ENCODE peak calls at places on chromosomes 2 and 18, in five cellular contexts. K is fibroblast of mammary gland; R is CD8-positive, alpha-beta T cell; D is HFF-Myc; G is fibroblast of pulmonary artery. V is an unnamed sample.

GRCh38 chr2:240300261-240300821 is 135.1 kb upstream of the GPC1 start:
- DNase-seq in K (no peak), R (no peak), D (no peak), G (no peak), V (no peak)

GRCh38 chr2:141041281-141041680 is 1089.5 kb downstream of the LRP1B start:
- DNase-seq in K (no peak), R (no peak), D (no peak), G (peak), V (no peak)

GRCh38 chr2:68328901-68329300 is 9.2 kb upstream of the CNRIP1 start:
- DNase-seq in K (no peak), R (no peak), D (no peak), G (no peak), V (no peak)

GRCh38 chr18:57110295-57110694 is 36.6 kb upstream of the BOD1L2 start:
- DNase-seq in K (no peak), R (no peak), D (no peak), G (no peak), V (no peak)

GRCh38 chr2:233145726-233146125 is 85.6 kb downstream of the INPP5D start:
- DNase-seq in K (no peak), R (no peak), D (no peak), G (no peak), V (no peak)

GRCh38 chr2:228352048-228352447 is 170.6 kb upstream of the SPHKAP start:
- DNase-seq in K (no peak), R (no peak), D (no peak), G (no peak), V (no peak)

GRCh38 chr2:198874502-198874858 is 583.3 kb downstream of the SATB2 start:
- DNase-seq in K (no peak), R (no peak), D (no peak), G (no peak), V (no peak)

GRCh38 chr2:147108553-147108952 is 736.3 kb upstream of the ACVR2A start:
- DNase-seq in K (peak), R (no peak), D (no peak), G (peak), V (no peak)

GRCh38 chr18:55588876-55589595 is 1.0 kb upstream of the TCF4 start:
- DNase-seq in K (peak), R (no peak), D (no peak), G (no peak), V (no peak)

GRCh38 chr18:40673150-40673549 is 1281.9 kb upstream of the PIK3C3 start:
- DNase-seq in K (no peak), R (no peak), D (no peak), G (no peak), V (no peak)

GRCh38 chr2:67215214-67215613 is 181.9 kb upstream of the ETAA1 start:
- DNase-seq in K (peak), R (no peak), D (peak), G (peak), V (no peak)

GRCh38 chr2:290090-290722 is 2.3 kb upstream of the ALKAL2 start:
- DNase-seq in K (peak), R (peak), D (peak), G (peak), V (peak)

GRCh38 chr2:152400607-152401214 is 65.7 kb downstream of the FMNL2 start:
- DNase-seq in K (peak), R (no peak), D (no peak), G (no peak), V (no peak)

GRCh38 chr18:48022021-48022420 is 91.6 kb upstream of the SMAD2 start:
- DNase-seq in K (no peak), R (no peak), D (no peak), G (no peak), V (no peak)

GRCh38 chr2:239445771-239446524 is 45.1 kb upstream of the HDAC4 start:
- DNase-seq in K (no peak), R (no peak), D (no peak), G (peak), V (no peak)

GRCh38 chr18:6731197-6731596 is 1.7 kb downstream of the ARHGAP28 start:
- DNase-seq in K (peak), R (no peak), D (peak), G (peak), V (peak)

GRCh38 chr18:6732952-6733351 is 3.4 kb downstream of the ARHGAP28 start:
- DNase-seq in K (no peak), R (no peak), D (no peak), G (no peak), V (no peak)

GRCh38 chr18:6729247-6730091 is at the start of gene ARHGAP28:
- DNase-seq in K (peak), R (no peak), D (peak), G (peak), V (peak)

GRCh38 chr18:6728318-6728717 is 1.2 kb upstream of the ARHGAP28 start:
- DNase-seq in K (no peak), R (no peak), D (no peak), G (no peak), V (no peak)

GRCh38 chr18:6728809-6729246 is 688 bp upstream of the ARHGAP28 start:
- DNase-seq in K (no peak), R (no peak), D (no peak), G (no peak), V (no peak)
- H3K4me3 ChIP-seq in K (peak), R (no peak), D (peak), G (peak), V (peak)

GRCh38 chr18:32470713-32471633 is at the start of gene GAREM1:
- DNase-seq in K (peak), R (peak), D (peak), G (peak), V (peak)
- TF ChIP-seq CTCF in K (no peak), R (no peak), D (peak), G (peak), V (peak)

GRCh38 chr2:119102964-119103363 is 55.6 kb downstream of the C1QL2 start:
- DNase-seq in K (no peak), R (no peak), D (no peak), G (no peak), V (no peak)

GRCh38 chr2:119106301-119106897 is 52.2 kb downstream of the C1QL2 start:
- DNase-seq in K (peak), R (peak), D (peak), G (peak), V (peak)

GRCh38 chr2:119108186-119108585 is 50.4 kb downstream of the C1QL2 start:
- DNase-seq in K (no peak), R (no peak), D (no peak), G (no peak), V (no peak)

GRCh38 chr2:119109823-119110222 is 48.7 kb downstream of the C1QL2 start:
- DNase-seq in K (no peak), R (no peak), D (no peak), G (no peak), V (no peak)

GRCh38 chr2:119104414-119104813 is 54.1 kb downstream of the C1QL2 start:
- DNase-seq in K (no peak), R (no peak), D (no peak), G (no peak), V (no peak)
- H3K4me3 ChIP-seq in K (no peak), R (no peak), D (no peak), G (no peak), V (no peak)

GRCh38 chr2:142535311-142535710 is 342.2 kb upstream of the KYNU start:
- DNase-seq in K (no peak), R (no peak), D (no peak), G (no peak), V (no peak)
- TF ChIP-seq CTCF in K (no peak), R (no peak), D (no peak), G (no peak), V (no peak)

DNA sequence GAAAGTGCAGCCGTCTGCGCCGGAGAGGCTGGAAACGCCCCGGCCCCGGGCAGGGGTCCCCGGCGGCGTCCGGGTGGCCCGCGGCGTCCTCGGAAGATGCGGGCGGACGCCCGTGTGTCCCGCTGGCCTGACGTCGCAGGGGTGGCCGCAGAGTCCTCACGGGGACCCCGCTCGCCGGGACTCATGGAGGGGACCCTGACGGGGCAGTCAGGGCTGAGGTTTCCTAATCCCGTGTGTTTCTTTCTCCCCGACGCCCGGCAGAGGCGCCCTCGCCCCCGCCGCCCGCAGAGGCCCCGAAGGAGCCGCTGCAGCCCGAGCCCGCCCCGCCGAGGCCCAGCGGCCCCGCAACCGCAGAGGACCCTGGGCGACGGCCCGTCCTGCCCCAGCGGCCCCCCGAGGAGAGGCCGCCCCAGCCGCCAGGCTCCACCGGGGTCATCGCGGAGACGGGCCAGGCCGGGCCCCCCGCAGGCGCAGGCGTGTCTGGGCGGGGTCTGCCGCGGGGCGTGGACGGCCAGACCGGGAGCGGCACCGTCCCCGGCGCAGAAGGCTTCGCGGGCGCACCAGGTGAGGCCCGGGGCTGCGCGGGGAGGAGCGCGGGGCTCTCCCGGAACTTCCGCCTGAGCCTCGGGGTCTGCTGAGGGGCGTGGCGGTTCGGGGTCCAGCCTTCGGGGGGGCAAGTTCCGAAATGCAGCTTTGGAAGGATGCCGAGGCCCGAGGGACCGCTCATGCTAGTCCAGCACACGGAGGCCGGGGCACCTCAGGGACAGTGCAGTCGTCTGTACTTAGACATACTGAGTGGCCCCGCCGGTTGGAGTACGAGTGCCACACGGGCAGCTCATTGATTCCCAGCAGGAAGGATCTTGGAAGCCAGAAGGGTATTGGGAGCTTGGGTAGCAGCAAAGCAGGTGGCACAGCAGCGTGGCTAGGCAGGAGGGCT is 60.0 kb downstream of the EMILIN2 start:
- DNase-seq in K (no peak), R (peak), D (no peak), G (no peak), V (no peak)
- H3K4me3 ChIP-seq in K (peak), R (peak), D (peak), G (peak), V (no peak)

GRCh38 chr2:75640621-75641121 is 5.9 kb upstream of the MRPL19 start:
- DNase-seq in K (peak), R (peak), D (peak), G (peak), V (no peak)

GRCh38 chr2:75633620-75634019 is 13.0 kb upstream of the MRPL19 start:
- DNase-seq in K (no peak), R (no peak), D (no peak), G (no peak), V (no peak)

GRCh38 chr2:75641587-75641986 is 5.0 kb upstream of the MRPL19 start:
- DNase-seq in K (no peak), R (no peak), D (no peak), G (peak), V (no peak)

GRCh38 chr2:75634945-75635344 is 11.6 kb upstream of the MRPL19 start:
- DNase-seq in K (no peak), R (no peak), D (no peak), G (no peak), V (no peak)

DNA sequence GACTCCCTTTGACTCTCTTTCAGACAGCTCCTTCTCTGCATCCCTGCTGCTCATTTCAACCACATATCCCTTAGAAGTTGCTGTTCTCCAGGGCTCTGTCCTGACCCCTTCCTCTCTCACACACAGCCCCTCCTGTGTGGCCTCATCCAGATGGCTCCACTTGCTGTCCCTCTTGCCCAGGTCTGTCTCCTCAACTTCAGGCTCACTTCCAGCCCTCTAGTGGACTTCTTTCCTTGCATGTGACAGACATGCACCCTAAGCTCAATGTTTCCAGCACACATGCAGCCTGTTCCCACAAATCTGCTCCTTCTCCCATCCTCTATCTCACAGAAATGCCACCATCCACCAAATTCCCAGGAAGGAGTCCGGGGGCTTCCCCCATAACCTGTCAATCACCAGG is 9.0 kb upstream of the MRPL19 start:
- DNase-seq in K (no peak), R (no peak), D (no peak), G (no peak), V (no peak)
- TF ChIP-seq CTCF in K (no peak), R (no peak), D (no peak), G (no peak), V (no peak)

DNA sequence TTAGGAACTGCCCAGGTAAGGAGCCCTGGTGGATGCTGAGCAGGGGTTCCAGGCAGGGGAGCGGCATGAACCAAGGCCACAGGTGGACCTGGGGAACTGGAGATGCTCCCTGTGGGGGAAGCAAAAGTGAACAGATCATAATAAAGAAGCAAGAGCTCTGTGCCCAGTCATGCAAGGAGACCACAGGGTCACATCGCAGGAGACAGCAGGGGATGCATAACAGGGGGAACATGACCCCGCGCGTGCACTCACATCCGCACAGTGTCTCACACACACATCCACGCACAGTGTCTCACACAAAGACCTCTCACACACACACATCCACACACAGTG is 473.3 kb upstream of the HS6ST1 start:
- DNase-seq in K (no peak), R (no peak), D (no peak), G (no peak), V (no peak)
- H3K4me3 ChIP-seq in K (no peak), R (no peak), D (no peak), G (no peak), V (no peak)

DNA sequence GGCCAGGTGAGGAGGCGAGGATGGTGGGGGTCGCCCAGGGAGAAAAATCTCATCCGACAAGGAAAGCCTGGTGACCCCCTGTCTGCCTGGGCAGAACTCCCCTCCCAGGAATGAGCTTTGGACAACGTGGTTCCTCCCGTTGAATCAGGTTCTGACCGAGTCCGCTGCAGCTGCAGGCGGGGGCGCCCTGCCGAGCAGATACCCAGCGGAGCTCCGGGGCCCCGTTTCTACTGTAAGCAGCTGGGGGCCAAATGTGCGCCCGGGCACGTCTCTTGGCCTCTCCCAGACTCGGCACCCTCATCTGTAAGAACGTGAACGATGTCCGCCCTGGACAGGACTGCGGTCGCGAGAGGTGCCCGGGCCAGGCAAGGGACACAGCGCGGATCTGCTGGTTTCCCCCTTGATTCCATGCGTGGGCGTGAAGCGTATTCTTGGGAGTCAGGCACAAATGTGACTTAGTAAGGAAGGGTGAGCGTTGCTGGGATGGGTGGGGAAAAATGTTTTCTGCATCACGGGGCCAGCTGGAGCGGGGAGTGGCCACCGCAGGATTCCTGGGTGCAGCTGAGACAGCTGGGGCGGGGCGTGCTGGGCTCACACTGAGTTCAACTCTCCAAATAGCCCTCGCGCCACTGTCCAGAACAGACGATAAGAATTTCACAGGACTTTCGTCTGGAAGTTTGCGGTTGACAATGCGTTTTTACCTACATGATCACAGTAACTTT is 20.2 kb upstream of the TUBB6 start:
- DNase-seq in K (peak), R (no peak), D (no peak), G (peak), V (no peak)
- TF ChIP-seq CTCF in K (no peak), R (no peak), D (no peak), G (no peak), V (no peak)

DNA sequence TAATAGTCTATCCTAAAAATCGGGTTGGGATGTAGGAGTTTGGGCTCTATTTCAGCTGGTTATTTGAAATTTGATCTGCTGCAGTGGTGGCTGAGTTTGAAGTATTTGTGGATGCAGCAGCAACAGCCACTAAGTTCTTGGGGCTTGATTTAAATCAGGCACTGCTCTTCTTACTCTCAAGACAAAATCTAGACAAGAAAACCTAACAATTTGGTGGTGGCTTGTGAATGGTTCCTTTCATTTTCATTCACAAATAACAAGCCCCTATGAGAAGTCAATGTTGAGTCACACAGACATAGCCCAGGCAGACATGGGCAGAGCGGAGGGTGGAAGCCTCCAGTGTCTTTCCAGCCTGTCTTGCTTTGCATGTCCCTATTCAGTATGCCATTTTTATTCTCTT is 199.4 kb downstream of the LTBP1 start:
- DNase-seq in K (peak), R (no peak), D (no peak), G (peak), V (no peak)
- H3K4me3 ChIP-seq in K (no peak), R (no peak), D (no peak), G (peak), V (no peak)

DNA sequence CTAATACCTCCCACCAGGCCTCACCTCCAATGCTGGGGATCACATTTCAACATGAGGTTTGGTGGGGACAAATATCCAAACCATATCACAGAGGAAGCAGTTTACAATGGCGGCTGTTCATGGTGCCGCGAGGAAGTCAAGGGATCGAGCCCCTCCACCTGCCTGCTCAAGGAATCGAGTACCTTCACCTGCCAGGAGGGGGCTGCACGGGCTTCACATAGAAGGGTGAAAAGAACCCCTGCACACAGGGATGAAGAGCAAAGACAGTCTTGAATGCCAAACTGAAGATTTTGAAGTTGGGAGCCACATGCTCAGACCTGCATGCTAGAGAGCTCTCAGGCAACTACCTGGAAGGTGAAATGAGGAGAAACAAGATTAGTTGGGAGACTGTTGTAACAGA is 110.3 kb downstream of the KCNF1 start:
- DNase-seq in K (no peak), R (no peak), D (no peak), G (no peak), V (no peak)
- TF ChIP-seq CTCF in K (no peak), R (no peak), D (peak), G (no peak), V (no peak)

V was measured in LNCaP clone FGC.